ENCODE peak calls at places on chromosomes 7 and 10, in five cellular contexts. I is ovary, H is heart left ventricle, E is suprapubic skin, R is uterus. N is an unnamed sample.

GRCh38 chr7:27143022-27143949 is at the start of gene HOXA5:
- DNase-seq in I (peak; percentile 86), H (no peak), E (peak; percentile 80), R (peak; percentile 71), N (peak; percentile 72)

GRCh38 chr7:157579425-157579824 is 242.6 kb downstream of the DNAJB6 start:
- DNase-seq in I (no peak), H (no peak), E (no peak), R (no peak), N (no peak)

GRCh38 chr10:44863344-44864041 is 47.6 kb upstream of the TMEM72 start:
- DNase-seq in I (no peak), H (no peak), E (no peak), R (no peak), N (no peak)

GRCh38 chr10:86287966-86288579 is 78.5 kb downstream of the GRID1 start:
- DNase-seq in I (no peak), H (no peak), E (peak; percentile 71), R (peak; percentile 4), N (peak; percentile 2)

GRCh38 chr10:100890696-100891271 is 22.0 kb upstream of the SLF2 start:
- DNase-seq in I (no peak), H (peak; percentile 15), E (no peak), R (no peak), N (no peak)

GRCh38 chr10:121886997-121887622 is 40.7 kb downstream of the ATE1 start:
- DNase-seq in I (peak; percentile 32), H (peak; percentile 43), E (no peak), R (peak; percentile 36), N (peak; percentile 54)

GRCh38 chr10:6049031-6049400 is 13.2 kb downstream of the IL2RA start:
- DNase-seq in I (no peak), H (no peak), E (no peak), R (no peak), N (no peak)

GRCh38 chr10:125375210-125375609 is 214.8 kb upstream of the CTBP2 start:
- DNase-seq in I (no peak), H (no peak), E (no peak), R (no peak), N (no peak)

GRCh38 chr7:6306471-6306870 is 34.0 kb upstream of the CYTH3 start:
- DNase-seq in I (no peak), H (no peak), E (no peak), R (no peak), N (no peak)

GRCh38 chr7:2005746-2006145 is 227.0 kb downstream of the MAD1L1 start:
- DNase-seq in I (peak; percentile 7), H (peak; percentile 11), E (peak; percentile 40), R (peak; percentile 4), N (no peak)

GRCh38 chr10:95242581-95243317 is 48.1 kb downstream of the PDLIM1 start:
- DNase-seq in I (no peak), H (no peak), E (no peak), R (no peak), N (peak; percentile 59)

GRCh38 chr7:159172314-159172892 is 27.7 kb upstream of the VIPR2 start:
- DNase-seq in I (no peak), H (no peak), E (no peak), R (peak; percentile 61), N (no peak)
- TF ChIP-seq CTCF in I (no peak), H (no peak), E (no peak), R (no peak), N (no peak)

GRCh38 chr7:108014747-108015682 is 12.1 kb upstream of the LAMB1 start:
- DNase-seq in I (no peak), H (no peak), E (no peak), R (no peak), N (no peak)
- TF ChIP-seq POLR2A in I (no peak), H (no peak), E (no peak), R (no peak), N (no peak)

DNA sequence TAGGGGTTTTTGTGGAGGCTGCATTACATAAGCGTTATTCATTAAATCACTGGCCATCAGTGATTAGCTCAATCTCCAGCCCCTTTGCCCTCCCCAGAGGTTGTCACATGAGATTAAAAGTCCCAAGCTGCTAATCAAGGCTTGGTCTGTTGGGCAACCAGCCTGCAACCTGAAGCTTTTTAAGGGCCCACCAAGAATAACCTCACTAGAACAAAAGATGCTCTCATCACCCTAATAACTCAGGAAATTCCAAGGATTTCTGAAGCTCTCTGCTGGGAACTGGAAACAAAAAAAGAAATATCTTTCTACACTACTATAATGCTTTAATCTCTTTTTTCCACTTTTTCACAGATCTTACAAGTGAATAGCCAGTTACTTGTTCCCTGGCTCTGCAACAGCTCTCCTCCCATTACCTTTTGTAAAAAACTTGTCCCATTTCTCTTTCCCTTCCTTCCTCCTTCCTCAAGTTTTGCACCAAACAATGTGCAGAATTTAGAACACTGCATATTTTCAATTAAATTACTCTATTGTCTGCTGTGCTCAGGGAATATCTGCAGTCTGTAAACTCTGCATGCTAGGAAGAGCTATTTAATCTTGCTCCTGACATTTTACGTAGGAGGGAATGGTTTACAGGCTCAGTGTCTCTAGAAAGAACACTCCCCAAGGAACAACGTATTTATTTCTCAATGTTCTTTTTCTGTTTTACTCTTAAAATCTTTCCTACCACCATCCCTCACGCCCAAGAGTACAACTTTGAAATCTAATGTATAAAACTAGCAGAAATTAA is 169.1 kb downstream of the IMMP2L start:
- DNase-seq in I (no peak), H (no peak), E (no peak), R (no peak), N (peak; percentile 43)
- H3K27ac ChIP-seq in I (peak overlapping the region; percentile 45), H (no peak overlapping the region), E (no peak overlapping the region), R (peak overlapping the region; percentile 69), N (peak overlapping the region; percentile 83)

GRCh38 chr10:14478639-14479038 is 147.9 kb upstream of the FRMD4A start:
- DNase-seq in I (peak; percentile 55), H (peak; percentile 65), E (no peak), R (no peak), N (peak; percentile 78)
- TF ChIP-seq CTCF in I (peak; percentile 31), H (peak; percentile 69), E (peak; percentile 19), R (peak; percentile 23), N (peak; percentile 30)

GRCh38 chr7:10973942-10974716 is 457 bp downstream of the PHF14 start:
- DNase-seq in I (no peak), H (peak; percentile 34), E (no peak), R (no peak), N (peak; percentile 48)
- TF ChIP-seq POLR2A in I (no peak), H (no peak), E (no peak), R (no peak), N (no peak)

DNA sequence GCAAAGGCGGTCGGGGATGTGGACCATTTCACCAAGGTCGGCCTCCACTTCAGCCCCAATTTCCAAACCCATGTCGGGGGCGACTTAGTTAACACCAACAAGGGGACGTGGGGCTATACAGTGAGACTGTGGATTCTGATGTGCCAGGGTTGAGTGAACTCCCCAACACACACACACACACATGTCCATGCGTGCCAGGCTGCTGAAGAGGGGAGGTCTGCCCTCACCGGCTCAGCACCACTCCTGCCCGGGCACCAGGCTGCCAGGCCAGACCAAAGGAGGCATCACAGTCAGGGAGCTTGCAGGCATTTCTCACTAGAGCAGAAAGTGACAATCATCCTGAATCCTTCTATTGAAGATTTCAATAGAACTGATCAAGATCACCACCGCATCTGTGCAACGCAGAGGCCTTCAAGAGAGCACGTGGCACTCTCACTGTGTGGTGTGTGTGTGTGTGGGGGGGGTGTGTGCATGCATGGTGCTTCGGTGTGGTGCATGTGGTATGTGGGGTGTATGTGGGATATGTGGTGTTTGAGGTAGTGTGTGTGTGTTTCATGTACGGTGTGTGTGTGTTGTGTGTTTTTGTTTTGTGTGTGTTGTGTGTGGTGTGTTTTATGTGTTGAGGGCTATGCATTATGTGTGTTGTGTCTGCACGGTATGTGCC is 403.5 kb upstream of the RNF32 start:
- DNase-seq in I (no peak), H (no peak), E (no peak), R (no peak), N (no peak)
- H3K27ac ChIP-seq in I (no peak overlapping the region), H (no peak overlapping the region), E (no peak overlapping the region), R (no peak overlapping the region), N (no peak overlapping the region)

GRCh38 chr10:106399112-106399511 is 765.4 kb downstream of the SORCS1 start:
- DNase-seq in I (no peak), H (no peak), E (no peak), R (no peak), N (no peak)

GRCh38 chr10:106401967-106402366 is 762.5 kb downstream of the SORCS1 start:
- DNase-seq in I (no peak), H (no peak), E (no peak), R (no peak), N (no peak)

GRCh38 chr10:106402455-106402854 is 762.1 kb downstream of the SORCS1 start:
- DNase-seq in I (no peak), H (no peak), E (no peak), R (no peak), N (no peak)

GRCh38 chr10:106396192-106396591 is 768.3 kb downstream of the SORCS1 start:
- DNase-seq in I (no peak), H (no peak), E (no peak), R (no peak), N (no peak)

DNA sequence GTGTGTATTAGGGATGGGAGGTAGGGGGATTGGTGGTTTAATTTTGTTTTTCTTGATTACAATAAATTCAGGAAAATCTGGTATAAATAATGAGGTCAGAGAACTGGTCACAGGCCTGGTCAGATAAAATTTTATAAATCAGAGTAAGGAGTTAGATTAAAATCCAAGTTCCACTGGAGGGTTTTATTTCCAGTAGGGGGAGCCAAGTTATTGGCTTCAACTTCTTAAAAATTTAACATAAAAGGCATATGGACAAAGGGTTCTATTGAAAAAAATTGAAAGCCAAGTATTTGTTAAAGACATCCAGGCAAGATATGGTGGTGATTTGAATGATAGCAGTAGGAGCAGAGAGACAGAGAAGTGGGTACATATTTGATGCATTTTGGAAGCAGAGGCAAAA is 763.3 kb downstream of the SORCS1 start:
- DNase-seq in I (no peak), H (no peak), E (no peak), R (no peak), N (no peak)
- TF ChIP-seq CTCF in I (no peak), H (no peak), E (no peak), R (no peak), N (no peak)

N was measured in testis.